ENCODE peak calls at places on chromosomes 12 and 14, in five cellular contexts. One of them, this sample, is unnamed.

GRCh38 chr12:69540606-69541386 is 44.5 kb upstream of the CCT2 start:
- DNase-seq in mesothelial cell of epicardium: no peak
- DNase-seq in spleen: no peak
- DNase-seq in uterus: no peak
- DNase-seq in PC-3: peak; percentile 41
- DNase-seq in this sample: no peak

GRCh38 chr12:109729837-109730200 is 16.2 kb downstream of the FAM222A start:
- DNase-seq in mesothelial cell of epicardium: no peak
- DNase-seq in uterus: no peak
- DNase-seq in spleen: peak; percentile 49
- DNase-seq in PC-3: no peak
- DNase-seq in this sample: no peak

GRCh38 chr14:25259470-25259869 is 209.5 kb upstream of the STXBP6 start:
- DNase-seq in spleen: no peak
- DNase-seq in PC-3: no peak
- DNase-seq in uterus: no peak
- DNase-seq in mesothelial cell of epicardium: no peak
- DNase-seq in this sample: no peak

GRCh38 chr14:42013560-42013959 is 406.9 kb downstream of the LRFN5 start:
- DNase-seq in PC-3: peak; percentile 59
- DNase-seq in uterus: no peak
- DNase-seq in spleen: no peak
- DNase-seq in mesothelial cell of epicardium: no peak
- DNase-seq in this sample: no peak

GRCh38 chr12:111780615-111781014 is 13.9 kb downstream of the ALDH2 start:
- DNase-seq in PC-3: peak; percentile 68
- DNase-seq in spleen: no peak
- DNase-seq in mesothelial cell of epicardium: no peak
- DNase-seq in uterus: no peak
- DNase-seq in this sample: peak; percentile 76

GRCh38 chr14:90301580-90302181 is 30.1 kb downstream of the NRDE2 start:
- DNase-seq in mesothelial cell of epicardium: no peak
- DNase-seq in uterus: no peak
- DNase-seq in spleen: no peak
- DNase-seq in PC-3: peak; percentile 60
- DNase-seq in this sample: peak; percentile 41

GRCh38 chr14:65433646-65434045 is 21.1 kb downstream of the FUT8 start:
- DNase-seq in PC-3: no peak
- DNase-seq in uterus: no peak
- DNase-seq in spleen: no peak
- DNase-seq in mesothelial cell of epicardium: no peak
- DNase-seq in this sample: no peak

GRCh38 chr12:72241552-72241951 is 30.6 kb upstream of the TRHDE start:
- DNase-seq in spleen: no peak
- DNase-seq in PC-3: no peak
- DNase-seq in mesothelial cell of epicardium: no peak
- DNase-seq in uterus: no peak
- DNase-seq in this sample: no peak

GRCh38 chr12:77299910-77300772 is 234.8 kb upstream of the E2F7 start:
- DNase-seq in uterus: no peak
- DNase-seq in mesothelial cell of epicardium: no peak
- DNase-seq in PC-3: peak; percentile 93
- DNase-seq in spleen: no peak
- DNase-seq in this sample: peak; percentile 68

GRCh38 chr12:123807670-123808069 is 45.6 kb downstream of the DNAH10 start:
- DNase-seq in mesothelial cell of epicardium: no peak
- DNase-seq in uterus: no peak
- DNase-seq in PC-3: no peak
- DNase-seq in spleen: no peak
- DNase-seq in this sample: no peak

GRCh38 chr14:95540236-95540635 is 5.4 kb downstream of the GLRX5 start:
- DNase-seq in uterus: no peak
- DNase-seq in spleen: no peak
- DNase-seq in PC-3: no peak
- DNase-seq in mesothelial cell of epicardium: no peak
- DNase-seq in this sample: no peak

GRCh38 chr14:60753264-60754126 is 18.9 kb downstream of the MNAT1 start:
- DNase-seq in uterus: no peak
- DNase-seq in spleen: no peak
- DNase-seq in mesothelial cell of epicardium: no peak
- DNase-seq in PC-3: no peak
- DNase-seq in this sample: no peak

GRCh38 chr14:30985796-30986195 is 39.7 kb upstream of the AP4S1 start:
- DNase-seq in spleen: no peak
- DNase-seq in mesothelial cell of epicardium: no peak
- DNase-seq in uterus: no peak
- DNase-seq in PC-3: no peak
- DNase-seq in this sample: no peak

GRCh38 chr14:98689936-98690335 is 582.1 kb downstream of the BCL11B start:
- DNase-seq in mesothelial cell of epicardium: no peak
- DNase-seq in spleen: no peak
- DNase-seq in PC-3: no peak
- DNase-seq in uterus: no peak
- DNase-seq in this sample: no peak

GRCh38 chr14:22024117-22024516 is 350.5 kb upstream of the OR4E1 start:
- DNase-seq in mesothelial cell of epicardium: no peak
- DNase-seq in uterus: no peak
- DNase-seq in spleen: no peak
- DNase-seq in PC-3: no peak
- DNase-seq in this sample: no peak

GRCh38 chr12:19529933-19530630 is 90.8 kb downstream of the AEBP2 start:
- DNase-seq in mesothelial cell of epicardium: no peak
- DNase-seq in PC-3: peak; percentile 19
- DNase-seq in uterus: no peak
- DNase-seq in spleen: no peak
- DNase-seq in this sample: peak; percentile 16

GRCh38 chr12:14836336-14837210 is 6.8 kb downstream of the ART4 start:
- DNase-seq in mesothelial cell of epicardium: no peak
- DNase-seq in uterus: no peak
- DNase-seq in PC-3: peak; percentile 79
- DNase-seq in spleen: no peak
- DNase-seq in this sample: peak; percentile 88

GRCh38 chr14:72679106-72679505 is 214.8 kb downstream of the DPF3 start:
- DNase-seq in uterus: no peak
- DNase-seq in PC-3: no peak
- DNase-seq in mesothelial cell of epicardium: no peak
- DNase-seq in spleen: no peak
- DNase-seq in this sample: no peak

DNA sequence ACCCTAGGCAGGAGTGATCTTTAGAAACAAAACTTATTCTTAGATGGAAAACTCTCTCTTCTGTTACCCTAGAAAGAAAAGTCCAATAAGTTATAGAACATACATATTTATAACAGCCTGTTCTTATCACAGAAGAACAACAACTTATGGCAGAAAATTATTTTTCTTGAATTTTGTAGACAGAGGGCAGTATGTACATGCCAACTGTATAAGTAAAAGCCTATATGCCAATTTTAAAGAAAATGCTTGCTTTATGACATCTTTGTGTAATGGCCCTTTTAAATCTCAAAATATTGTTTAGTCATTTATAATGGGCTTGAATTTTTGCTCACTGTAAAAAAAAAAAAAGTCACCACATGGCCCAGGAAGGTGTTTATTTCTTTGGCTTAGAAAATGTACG is 38.2 kb upstream of the GRIP1 start:
- DNase-seq in mesothelial cell of epicardium: no peak
- DNase-seq in uterus: no peak
- DNase-seq in spleen: no peak
- DNase-seq in PC-3: peak; percentile 38
- DNase-seq in this sample: no peak
- TF ChIP-seq CTCF in mesothelial cell of epicardium: no peak
- TF ChIP-seq CTCF in uterus: no peak
- TF ChIP-seq CTCF in spleen: no peak
- TF ChIP-seq CTCF in PC-3: peak; percentile 61
- TF ChIP-seq CTCF in this sample: no peak

GRCh38 chr12:129540954-129541353 is 362.9 kb downstream of the TMEM132D start:
- DNase-seq in uterus: no peak
- DNase-seq in mesothelial cell of epicardium: no peak
- DNase-seq in spleen: no peak
- DNase-seq in PC-3: no peak
- DNase-seq in this sample: no peak
- TF ChIP-seq CTCF in uterus: no peak
- TF ChIP-seq CTCF in mesothelial cell of epicardium: no peak
- TF ChIP-seq CTCF in spleen: no peak
- TF ChIP-seq CTCF in PC-3: no peak
- TF ChIP-seq CTCF in this sample: no peak

GRCh38 chr12:122420471-122421262 is 1.8 kb downstream of the CLIP1 start:
- DNase-seq in mesothelial cell of epicardium: no peak
- DNase-seq in uterus: no peak
- DNase-seq in PC-3: no peak
- DNase-seq in spleen: no peak
- DNase-seq in this sample: no peak

GRCh38 chr12:122422769-122423257 is 344 bp upstream of the CLIP1 start:
- DNase-seq in PC-3: peak; percentile 77
- DNase-seq in mesothelial cell of epicardium: no peak
- DNase-seq in uterus: peak; percentile 31
- DNase-seq in spleen: no peak
- DNase-seq in this sample: peak; percentile 70

GRCh38 chr12:122423258-122424165 is 1.0 kb upstream of the CLIP1 start:
- DNase-seq in uterus: no peak
- DNase-seq in spleen: no peak
- DNase-seq in mesothelial cell of epicardium: no peak
- DNase-seq in PC-3: no peak
- DNase-seq in this sample: peak; percentile 51

GRCh38 chr12:122421263-122421814 is 1.1 kb downstream of the CLIP1 start:
- DNase-seq in spleen: peak; percentile 72
- DNase-seq in PC-3: peak; percentile 62
- DNase-seq in mesothelial cell of epicardium: no peak
- DNase-seq in uterus: peak; percentile 67
- DNase-seq in this sample: peak; percentile 78

DNA sequence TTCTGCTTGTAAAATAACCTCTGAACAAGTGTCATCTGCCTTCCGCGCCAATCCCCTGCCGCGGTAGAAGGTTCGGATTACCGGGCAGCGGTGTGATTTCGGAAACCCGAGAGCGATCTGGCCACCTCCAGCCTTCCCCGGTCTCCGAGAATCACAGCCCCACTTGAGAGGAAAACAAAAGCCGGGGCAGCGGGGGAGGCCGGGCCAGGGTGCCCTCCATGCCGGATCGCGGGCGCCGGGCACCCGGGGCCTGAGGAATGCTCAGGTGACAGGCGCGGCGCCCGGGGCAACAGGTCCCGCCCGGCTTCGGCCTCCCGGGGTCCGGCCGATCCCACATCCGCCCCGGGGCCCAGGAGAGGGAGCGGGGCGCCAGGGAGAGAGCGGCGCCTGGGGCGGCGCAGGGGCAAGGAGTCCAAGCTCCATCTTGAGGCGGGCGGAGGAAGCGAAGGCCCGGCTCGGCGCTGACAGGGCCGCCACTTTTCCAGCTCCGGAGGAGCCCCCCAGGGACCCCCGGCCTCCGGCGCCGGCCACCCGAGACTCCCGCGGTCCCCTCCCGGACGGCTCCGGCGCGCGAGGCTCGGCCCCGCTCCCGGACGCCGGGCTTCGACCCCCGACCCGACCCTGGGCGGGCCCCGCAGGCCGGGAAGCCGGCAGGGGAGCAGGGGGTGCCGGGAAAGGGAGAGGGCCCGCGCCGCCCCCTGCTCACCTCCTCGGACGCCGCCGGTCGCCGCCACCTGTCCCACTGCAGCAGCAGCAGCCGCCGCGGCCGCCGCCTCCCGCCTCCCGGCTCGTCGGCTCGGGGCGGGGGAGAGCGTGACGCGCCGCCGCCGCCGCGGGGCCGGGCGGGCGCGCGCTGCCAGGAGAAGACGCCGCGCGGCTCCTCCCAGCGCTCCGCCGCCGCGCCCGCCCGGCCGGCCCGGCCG is at the start of gene CLIP1:
- DNase-seq in mesothelial cell of epicardium: peak; percentile 49
- DNase-seq in spleen: peak; percentile 92
- DNase-seq in uterus: peak; percentile 60
- DNase-seq in PC-3: peak; percentile 74
- DNase-seq in this sample: peak; percentile 68
- TF ChIP-seq CTCF in mesothelial cell of epicardium: peak; percentile 16
- TF ChIP-seq CTCF in spleen: peak; percentile 59
- TF ChIP-seq CTCF in uterus: peak; percentile 57
- TF ChIP-seq CTCF in PC-3: peak; percentile 55
- TF ChIP-seq CTCF in this sample: peak; percentile 66

GRCh38 chr14:91716999-91717398 is 14.9 kb downstream of the CATSPERB start:
- DNase-seq in mesothelial cell of epicardium: no peak
- DNase-seq in spleen: no peak
- DNase-seq in PC-3: no peak
- DNase-seq in uterus: no peak
- DNase-seq in this sample: no peak

GRCh38 chr14:91719839-91720238 is 12.0 kb downstream of the CATSPERB start:
- DNase-seq in PC-3: no peak
- DNase-seq in uterus: no peak
- DNase-seq in mesothelial cell of epicardium: no peak
- DNase-seq in spleen: no peak
- DNase-seq in this sample: no peak

DNA sequence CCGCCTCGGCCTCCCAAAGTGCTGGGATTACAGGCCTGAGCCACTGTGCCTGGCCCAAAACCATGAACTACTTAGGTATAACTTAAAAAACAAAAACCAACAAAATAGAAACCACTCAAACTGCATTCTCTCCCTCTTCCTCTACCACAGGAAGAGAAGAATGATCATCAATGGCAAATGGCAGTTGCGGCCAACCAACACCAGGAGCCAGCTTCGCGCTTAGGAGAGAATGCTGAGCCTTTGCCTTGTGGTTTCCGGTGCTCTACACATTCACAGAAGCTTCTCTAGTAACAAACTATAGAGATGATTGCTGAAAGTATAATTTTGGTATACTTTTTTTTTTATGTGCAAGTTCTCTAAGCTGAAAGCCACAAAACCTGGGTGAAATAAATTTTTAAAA is 17.1 kb downstream of the CATSPERB start:
- DNase-seq in PC-3: no peak
- DNase-seq in uterus: no peak
- DNase-seq in spleen: no peak
- DNase-seq in mesothelial cell of epicardium: no peak
- DNase-seq in this sample: no peak
- TF ChIP-seq CTCF in PC-3: peak; percentile 21
- TF ChIP-seq CTCF in uterus: no peak
- TF ChIP-seq CTCF in spleen: no peak
- TF ChIP-seq CTCF in mesothelial cell of epicardium: no peak
- TF ChIP-seq CTCF in this sample: no peak

DNA sequence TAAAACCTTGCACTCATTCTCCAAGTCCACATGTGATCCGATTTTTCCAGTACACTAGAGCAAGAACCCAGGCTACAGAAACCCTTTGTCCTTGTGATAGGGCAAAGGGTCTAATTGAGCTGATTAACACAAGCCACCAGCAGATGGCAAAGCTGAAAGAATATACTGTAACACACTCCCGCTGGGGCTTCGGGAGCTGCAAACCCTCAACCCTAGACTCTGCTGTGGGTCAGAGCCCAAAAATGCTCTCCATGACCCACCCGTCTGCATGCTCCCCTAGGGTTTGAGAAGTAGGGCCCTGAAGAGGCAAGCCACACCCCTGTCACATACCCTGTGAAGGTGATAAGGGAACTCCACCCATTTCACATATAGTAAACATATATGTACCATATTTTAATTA is 33.6 kb upstream of the PCNX1 start:
- DNase-seq in PC-3: no peak
- DNase-seq in mesothelial cell of epicardium: no peak
- DNase-seq in spleen: no peak
- DNase-seq in uterus: no peak
- DNase-seq in this sample: no peak
- TF ChIP-seq CTCF in PC-3: no peak
- TF ChIP-seq CTCF in mesothelial cell of epicardium: no peak
- TF ChIP-seq CTCF in spleen: peak; percentile 28
- TF ChIP-seq CTCF in uterus: no peak
- TF ChIP-seq CTCF in this sample: no peak

GRCh38 chr12:62472472-62472871 is 5.8 kb downstream of the MON2 start:
- DNase-seq in spleen: no peak
- DNase-seq in PC-3: peak; percentile 7
- DNase-seq in mesothelial cell of epicardium: no peak
- DNase-seq in uterus: no peak
- DNase-seq in this sample: no peak
- TF ChIP-seq CTCF in spleen: no peak
- TF ChIP-seq CTCF in PC-3: peak; percentile 26
- TF ChIP-seq CTCF in mesothelial cell of epicardium: no peak
- TF ChIP-seq CTCF in uterus: no peak
- TF ChIP-seq CTCF in this sample: no peak